ENCODE peak calls at places on chromosomes 12 and 14, in five cellular contexts. O, J, G, H and Y are unnamed samples. For H3K4me1, the result is how much of the 10 kb centered on the place peaks cover.

GRCh38 chr12:94770777-94771176 is 120.4 kb upstream of the TMCC3 start:
- ATAC-seq in G (no peak), H (no peak), O (no peak), J (no peak), Y (no peak)

GRCh38 chr12:31962076-31962475 is 2.9 kb downstream of the RESF1 start:
- ATAC-seq in J (no peak), O (no peak), G (no peak), H (no peak), Y (no peak)

GRCh38 chr12:117119592-117120198 is 20.5 kb upstream of the TESC start:
- ATAC-seq in O (peak), G (peak), J (peak), H (peak), Y (peak)

GRCh38 chr12:85920324-85920947 is 46.3 kb downstream of the NTS start:
- ATAC-seq in O (no peak), H (no peak), J (no peak), G (peak), Y (no peak)

GRCh38 chr12:19410211-19410610 is 29.1 kb upstream of the AEBP2 start:
- ATAC-seq in G (no peak), O (no peak), J (no peak), H (no peak), Y (no peak)

GRCh38 chr12:89494411-89495231 is 30.0 kb downstream of the GALNT4 start:
- ATAC-seq in J (no peak), G (peak), O (no peak), H (peak), Y (no peak)

GRCh38 chr14:22567437-22567836 is 21.6 kb downstream of the DAD1 start:
- ATAC-seq in G (peak), O (no peak), J (no peak), H (no peak), Y (no peak)

GRCh38 chr14:89265229-89265628 is 151.8 kb downstream of the FOXN3 start:
- ATAC-seq in H (no peak), G (no peak), O (no peak), J (no peak), Y (no peak)

GRCh38 chr14:88346048-88346639 is 23.1 kb upstream of the KCNK10 start:
- ATAC-seq in O (peak), J (no peak), H (no peak), G (no peak), Y (no peak)

GRCh38 chr14:60165547-60165876 is 314 bp upstream of the DHRS7 start:
- ATAC-seq in G (no peak), O (no peak), H (no peak), J (peak), Y (no peak)

GRCh38 chr12:724194-724855 is 28.1 kb upstream of the WNK1 start:
- ATAC-seq in H (peak), G (peak), J (peak), O (no peak), Y (no peak)

GRCh38 chr14:90253826-90254225 is 2.5 kb upstream of the PSMC1 start:
- ATAC-seq in O (no peak), H (no peak), J (no peak), G (peak), Y (no peak)

GRCh38 chr12:81499809-81500208 is 259.3 kb downstream of the PPFIA2 start:
- ATAC-seq in G (no peak), H (no peak), O (no peak), J (no peak), Y (no peak)

GRCh38 chr14:81200041-81200440 is 20.7 kb downstream of the GTF2A1 start:
- ATAC-seq in O (no peak), H (no peak), G (peak), J (no peak), Y (no peak)

GRCh38 chr12:64181504-64182291 is 40.4 kb downstream of the KICS2 start:
- ATAC-seq in H (peak), O (peak), J (peak), G (no peak), Y (peak)

GRCh38 chr12:4530982-4531586 is 7.6 kb upstream of the RAD51AP1 start:
- ATAC-seq in H (no peak), G (no peak), J (no peak), O (no peak), Y (no peak)

GRCh38 chr14:64763801-64764511 is 59.7 kb downstream of the PLEKHG3 start:
- ATAC-seq in O (peak), J (no peak), G (peak), H (peak), Y (no peak)

GRCh38 chr12:109775172-109775881 is 57.9 kb downstream of the TRPV4 start:
- ATAC-seq in H (peak), J (peak), G (peak), O (peak), Y (peak)

GRCh38 chr12:27524489-27524835 is 456 bp downstream of the PPFIBP1 start:
- ATAC-seq in G (peak), J (no peak), H (peak), O (peak), Y (no peak)

GRCh38 chr14:77663289-77663688 is 44.5 kb downstream of the ALKBH1 start:
- ATAC-seq in G (no peak), H (no peak), O (no peak), J (no peak), Y (peak)

GRCh38 chr14:61470261-61470953 is 149.0 kb downstream of the PRKCH start:
- ATAC-seq in J (no peak), O (no peak), H (no peak), G (no peak), Y (no peak)

GRCh38 chr12:111393700-111394275 is 11.9 kb upstream of the SH2B3 start:
- ATAC-seq in O (peak), G (no peak), H (peak), J (peak), Y (peak)

GRCh38 chr14:90911121-90911520 is 94.9 kb upstream of the TTC7B start:
- ATAC-seq in O (no peak), J (no peak), G (no peak), H (no peak), Y (no peak)

GRCh38 chr14:95421741-95422140 is 94.7 kb downstream of the SYNE3 start:
- ATAC-seq in J (no peak), H (no peak), O (no peak), G (no peak), Y (no peak)

GRCh38 chr14:95415993-95416392 is 96.3 kb upstream of the CLMN start:
- ATAC-seq in G (no peak), O (no peak), H (no peak), J (no peak), Y (no peak)

GRCh38 chr14:24816011-24816928 is 182.3 kb upstream of the GZMB start:
- ATAC-seq in H (no peak), G (no peak), O (peak), J (no peak), Y (no peak)

GRCh38 chr14:90624228-90624627 is 192.0 kb downstream of the TTC7B start:
- ATAC-seq in O (peak), G (no peak), H (no peak), J (peak), Y (no peak)

GRCh38 chr14:103802353-103802752 is 45.0 kb downstream of the PPP1R13B start:
- ATAC-seq in G (no peak), J (peak), H (no peak), O (no peak), Y (no peak)

GRCh38 chr12:1488908-1489381 is 105.4 kb downstream of the FBXL14 start:
- ATAC-seq in G (no peak), H (no peak), O (no peak), J (peak), Y (no peak)

GRCh38 chr12:96153131-96153724 is 40.9 kb upstream of the ELK3 start:
- ATAC-seq in O (peak), H (peak), J (no peak), G (no peak), Y (no peak)

DNA sequence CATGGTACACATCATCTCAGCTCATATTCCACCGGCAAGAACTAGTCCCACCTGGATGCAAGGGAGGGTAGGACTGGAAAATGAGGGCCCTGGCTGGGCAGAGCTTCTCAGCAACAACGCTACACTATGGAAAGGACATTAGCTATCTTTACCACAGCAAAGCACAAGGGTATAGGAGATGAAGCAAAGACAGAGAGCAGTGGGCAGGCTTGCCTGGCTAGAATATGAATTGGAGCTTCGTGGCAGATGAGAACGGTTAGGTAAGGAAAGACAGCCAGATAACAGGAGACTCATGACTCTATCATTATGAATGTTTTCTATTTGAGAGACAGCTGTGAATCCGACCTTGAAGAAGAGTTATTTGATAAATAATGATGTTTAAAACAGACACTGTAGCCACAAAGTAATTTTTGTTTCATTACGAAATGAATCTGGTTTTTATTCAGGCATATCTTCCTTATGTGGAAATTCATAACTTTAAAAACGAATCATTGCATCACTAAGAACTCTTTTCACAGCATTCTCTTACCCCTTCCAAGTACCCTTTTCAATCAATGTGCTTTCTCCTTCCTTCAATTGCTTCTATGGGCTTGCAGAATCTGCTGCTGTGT is 59.1 kb upstream of the PCED1B start:
- ATAC-seq in H (no peak), J (no peak), O (no peak), G (no peak), Y (no peak)
- H3K4me1 ChIP-seq in H (under half), J (under half), O (under half), G (under half), Y (under half)

GRCh38 chr12:6272300-6273208 is 37.9 kb upstream of the PLEKHG6 start:
- ATAC-seq in O (peak), G (peak), J (peak), H (peak), Y (no peak)
- TF ChIP-seq POLR2AphosphoS5 in O (no peak), G (no peak), J (peak), H (no peak), Y (no peak)

DNA sequence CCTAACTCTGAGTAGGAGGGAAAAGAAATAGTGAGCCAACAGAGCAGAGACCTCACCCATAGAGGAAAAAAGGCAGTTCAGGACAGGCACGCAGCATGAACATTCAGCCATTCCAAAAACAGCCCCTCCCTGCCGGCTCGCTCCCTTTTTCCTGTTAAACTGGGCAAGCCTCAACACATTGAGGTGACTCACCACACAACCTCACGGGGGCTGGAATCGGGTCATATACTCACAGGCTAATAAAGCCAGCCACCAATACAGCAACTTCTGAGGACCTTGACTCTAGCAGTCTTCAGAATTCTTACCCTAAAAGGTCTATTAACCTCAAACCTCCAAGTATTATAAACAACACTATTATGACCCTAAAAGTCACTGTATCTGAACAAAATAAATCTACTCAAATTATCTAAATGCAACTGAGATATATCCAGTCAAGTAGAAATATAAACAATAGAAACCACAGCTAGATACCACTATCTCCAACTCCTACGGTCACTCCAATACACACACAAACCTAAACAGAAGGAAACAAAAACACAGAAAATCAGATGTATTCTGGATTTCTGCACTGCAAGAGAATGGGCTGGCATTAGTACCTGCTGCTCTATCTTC is 6.3 kb downstream of the YBX3 start:
- ATAC-seq in G (no peak), J (peak), O (no peak), H (no peak), Y (peak)
- TF ChIP-seq EP300 in G (no peak), J (no peak), O (no peak), H (no peak), Y (no peak)

DNA sequence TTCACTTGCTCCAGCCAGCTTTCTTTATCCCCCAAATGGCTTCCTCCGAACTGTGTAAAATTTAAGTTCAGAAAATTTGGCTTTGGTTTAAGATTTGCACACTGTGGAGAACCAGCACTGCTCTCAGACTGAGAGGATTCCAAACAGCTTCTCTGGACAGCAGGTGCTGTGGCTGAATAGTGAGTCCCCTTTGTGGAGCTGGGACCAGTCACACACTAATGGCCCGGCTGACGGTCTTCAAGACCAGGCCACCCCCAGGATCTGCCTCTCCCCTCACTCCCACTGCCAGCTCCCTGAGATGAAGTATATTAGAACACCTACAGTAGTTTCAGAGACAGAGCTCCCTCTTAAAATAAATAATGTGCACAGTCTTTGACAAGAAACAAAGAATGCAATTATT is 267.3 kb downstream of the BCAT1 start:
- ATAC-seq in J (no peak), H (no peak), G (no peak), O (no peak), Y (no peak)
- H3K4me1 ChIP-seq in J (under half), H (under half), G (under half), O (under half), Y (under half)

DNA sequence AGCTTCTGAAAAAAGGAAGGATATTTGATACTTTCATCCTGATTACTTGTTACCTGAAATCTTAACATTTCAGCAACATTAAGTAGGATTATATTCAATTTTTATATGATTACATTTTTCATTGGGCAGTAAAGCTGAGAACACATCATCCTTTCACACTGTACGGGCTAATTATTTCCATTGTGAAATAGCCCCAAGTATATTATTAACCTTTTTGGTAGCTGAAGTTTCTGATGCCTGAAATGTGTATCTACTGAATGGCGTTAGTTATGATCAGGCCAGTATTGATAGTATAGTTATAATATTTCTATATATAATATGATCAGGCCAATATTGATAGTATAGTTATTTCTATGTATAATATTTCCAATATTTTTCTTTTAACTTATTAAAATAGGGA is 10.1 kb downstream of the SPATS2 start:
- ATAC-seq in H (no peak), G (peak), J (no peak), O (no peak), Y (no peak)
- TF ChIP-seq POLR2AphosphoS5 in H (no peak), G (no peak), J (no peak), O (no peak), Y (no peak)

GRCh38 chr12:104060791-104061190 is 3.5 kb upstream of the HCFC2 start:
- ATAC-seq in J (no peak), H (no peak), G (no peak), O (no peak), Y (no peak)

GRCh38 chr12:104058796-104059195 is 5.5 kb upstream of the HCFC2 start:
- ATAC-seq in H (no peak), O (no peak), G (no peak), J (no peak), Y (no peak)

GRCh38 chr12:104056419-104056972 is 6.5 kb upstream of the GLT8D2 start:
- ATAC-seq in G (no peak), H (no peak), J (peak), O (no peak), Y (no peak)

GRCh38 chr12:104057771-104058197 is 6.5 kb upstream of the HCFC2 start:
- ATAC-seq in J (peak), G (peak), H (peak), O (peak), Y (no peak)

GRCh38 chr12:104059963-104060362 is 4.4 kb upstream of the HCFC2 start:
- ATAC-seq in G (no peak), J (no peak), O (no peak), H (no peak), Y (no peak)
- TF ChIP-seq EP300 in G (no peak), J (no peak), O (no peak), H (no peak), Y (no peak)

GRCh38 chr14:68255697-68256178 is 436.2 kb downstream of the RAD51B start:
- ATAC-seq in J (no peak), G (no peak), O (no peak), H (no peak), Y (no peak)
- H3K4me1 ChIP-seq in J (under half), G (under half), O (under half), H (under half), Y (under half)